ENCODE peak calls at places on chromosome 9, in ten cellular contexts. C, J, R, U, Z, H, Y, W, N and F are unnamed samples.

GRCh38 chr9:12777149-12778010 is 2.6 kb downstream of the LURAP1L start:
- DNase-seq in N (no peak), R (no peak), Y (no peak), C (no peak), Z (no peak), J (no peak), H (no peak), U (no peak), W (no peak), F (no peak)

GRCh38 chr9:133125706-133126696 is 5.0 kb upstream of the RALGDS start:
- DNase-seq in C (no peak), W (no peak), H (no peak), N (peak), Y (no peak), U (no peak), R (peak), Z (no peak), J (no peak), F (no peak)

GRCh38 chr9:77892171-77892570 is 139.4 kb downstream of the GNAQ start:
- DNase-seq in Y (no peak), W (no peak), H (no peak), R (no peak), N (no peak), U (no peak), Z (no peak), C (no peak), J (no peak), F (no peak)

GRCh38 chr9:117656007-117656406 is 48.2 kb upstream of the TLR4 start:
- DNase-seq in C (no peak), W (no peak), R (no peak), N (no peak), Z (no peak), H (no peak), Y (no peak), U (no peak), J (no peak), F (no peak)

GRCh38 chr9:70883056-70883455 is 238.4 kb downstream of the TRPM3 start:
- DNase-seq in J (no peak), Z (no peak), U (no peak), Y (no peak), H (no peak), R (no peak), C (no peak), W (peak), N (peak), F (no peak)

GRCh38 chr9:131595771-131596743 is 50.7 kb downstream of the PRRT1B start:
- DNase-seq in J (no peak), U (no peak), W (no peak), N (no peak), Y (no peak), C (no peak), H (no peak), Z (no peak), R (no peak), F (no peak)

GRCh38 chr9:122819791-122820489 is 8.4 kb downstream of the PDCL start:
- DNase-seq in N (peak), C (no peak), Z (no peak), W (no peak), J (no peak), R (no peak), H (no peak), U (no peak), Y (no peak), F (no peak)

GRCh38 chr9:91949946-91950664 is at the start of gene ROR2:
- DNase-seq in J (peak), C (peak), U (no peak), H (peak), R (peak), N (peak), Z (no peak), W (no peak), Y (no peak), F (no peak)

GRCh38 chr9:93477397-93477796 is 24.0 kb upstream of the FAM120AOS start:
- DNase-seq in Z (no peak), H (no peak), Y (no peak), R (no peak), W (no peak), U (no peak), C (no peak), J (no peak), N (no peak), F (no peak)

GRCh38 chr9:127536499-127536898 is 75.6 kb upstream of the STXBP1 start:
- DNase-seq in U (no peak), W (no peak), Y (no peak), R (no peak), J (no peak), Z (no peak), C (no peak), H (no peak), N (no peak), F (no peak)

GRCh38 chr9:83197611-83198010 is 134.7 kb upstream of the RASEF start:
- DNase-seq in J (no peak), U (no peak), C (no peak), N (no peak), Z (no peak), W (no peak), Y (no peak), R (no peak), H (no peak), F (no peak)

GRCh38 chr9:79395691-79396558 is 175.8 kb upstream of the TLE4 start:
- DNase-seq in U (no peak), N (no peak), J (no peak), R (no peak), H (no peak), W (no peak), Z (no peak), Y (no peak), C (no peak), F (no peak)

GRCh38 chr9:135567311-135567710 is 5.8 kb downstream of the PAEP start:
- DNase-seq in U (no peak), Y (no peak), J (no peak), C (no peak), Z (no peak), N (no peak), H (no peak), W (no peak), R (no peak), F (no peak)

GRCh38 chr9:92727716-92728700 is 36.6 kb downstream of the BICD2 start:
- DNase-seq in R (no peak), W (no peak), Z (no peak), U (no peak), N (no peak), C (no peak), H (no peak), J (no peak), Y (no peak), F (no peak)

GRCh38 chr9:72585737-72586136 is 64.3 kb downstream of the TMC1 start:
- DNase-seq in H (no peak), U (no peak), C (no peak), J (no peak), Y (peak), R (no peak), Z (no peak), N (no peak), W (no peak), F (no peak)

GRCh38 chr9:31590091-31590490 is 794.4 kb upstream of the ACO1 start:
- DNase-seq in H (no peak), W (peak), Z (no peak), R (no peak), C (no peak), N (peak), J (no peak), U (no peak), Y (no peak), F (no peak)